ENCODE peak calls at places on chromosomes 1 and 21, in seven cellular contexts. T is CD4-positive, alpha-beta memory T cell; J is Jurkat, Clone E6-1; D is brain microvascular endothelial cell; Y is AG09309; Z is naive thymus-derived CD4-positive, alpha-beta T cell; V is skeletal muscle cell. P is an unnamed sample.

GRCh38 chr1:170765712-170766330 is 101.9 kb downstream of the PRRX1 start:
- DNase-seq in T (no peak), J (peak), D (peak), Y (peak), Z (no peak), V (no peak), P (peak)

GRCh38 chr1:178143730-178144343 is 49.9 kb downstream of the RASAL2 start:
- DNase-seq in T (no peak), J (no peak), D (no peak), Y (no peak), Z (no peak), V (no peak), P (peak)

GRCh38 chr1:205701405-205701804 is 21.1 kb upstream of the SLC45A3 start:
- DNase-seq in T (no peak), J (no peak), D (no peak), Y (no peak), Z (no peak), V (no peak), P (no peak)

GRCh38 chr1:214337536-214337935 is 56.6 kb downstream of the SMYD2 start:
- DNase-seq in T (no peak), J (no peak), D (peak), Y (no peak), Z (no peak), V (no peak), P (peak)

GRCh38 chr1:190344454-190344853 is 133.2 kb downstream of the BRINP3 start:
- DNase-seq in T (no peak), J (no peak), D (no peak), Y (no peak), Z (no peak), V (no peak), P (no peak)

GRCh38 chr1:230849451-230850194 is 18.7 kb downstream of the C1orf198 start:
- DNase-seq in T (no peak), J (no peak), D (peak), Y (peak), Z (no peak), V (peak), P (peak)

GRCh38 chr1:91736146-91736998 is 149.6 kb downstream of the TGFBR3 start:
- DNase-seq in T (no peak), J (no peak), D (no peak), Y (no peak), Z (no peak), V (no peak), P (peak)

GRCh38 chr1:98659879-98660278 is 1.6 kb upstream of the SNX7 start:
- DNase-seq in T (no peak), J (no peak), D (no peak), Y (no peak), Z (no peak), V (no peak), P (no peak)

GRCh38 chr1:8472668-8473067 is 154.8 kb downstream of the SLC45A1 start:
- DNase-seq in T (peak), J (peak), D (no peak), Y (no peak), Z (peak), V (no peak), P (no peak)

GRCh38 chr1:210233495-210234253 is 1.1 kb downstream of the SERTAD4 start:
- DNase-seq in T (no peak), J (no peak), D (peak), Y (no peak), Z (no peak), V (no peak), P (peak)

GRCh38 chr1:96927125-96927524 is 205.5 kb downstream of the PTBP2 start:
- DNase-seq in T (no peak), J (peak), D (no peak), Y (no peak), Z (no peak), V (peak), P (peak)

GRCh38 chr1:47592296-47592975 is 154.6 kb downstream of the FOXD2 start:
- DNase-seq in T (no peak), J (no peak), D (no peak), Y (no peak), Z (no peak), V (no peak), P (no peak)

GRCh38 chr21:35468991-35469390 is 419.9 kb upstream of the RUNX1 start:
- DNase-seq in T (no peak), J (no peak), D (no peak), Y (no peak), Z (no peak), V (no peak), P (no peak)

GRCh38 chr1:117001254-117001927 is at the start of gene CD101:
- DNase-seq in T (peak), J (no peak), D (no peak), Y (no peak), Z (no peak), V (no peak), P (no peak)

GRCh38 chr1:226128487-226129075 is 58.0 kb downstream of the ACBD3 start:
- DNase-seq in T (no peak), J (no peak), D (peak), Y (no peak), Z (no peak), V (peak), P (no peak)

GRCh38 chr1:161382214-161383019 is 14.7 kb upstream of the CFAP126 start:
- DNase-seq in T (peak), J (peak), D (peak), Y (no peak), Z (peak), V (peak), P (peak)

GRCh38 chr1:15501208-15502032 is 22.6 kb downstream of the CASP9 start:
- DNase-seq in T (peak), J (no peak), D (peak), Y (no peak), Z (peak), V (no peak), P (peak)

GRCh38 chr21:27379381-27379780 is 412.5 kb upstream of the ADAMTS5 start:
- DNase-seq in T (no peak), J (no peak), D (no peak), Y (no peak), Z (no peak), V (no peak), P (no peak)

GRCh38 chr21:41610042-41610839 is 102.3 kb upstream of the TMPRSS2 start:
- DNase-seq in T (no peak), J (no peak), D (peak), Y (no peak), Z (no peak), V (no peak), P (peak)

GRCh38 chr1:38213720-38214367 is 167.3 kb upstream of the POU3F1 start:
- DNase-seq in T (no peak), J (peak), D (no peak), Y (no peak), Z (no peak), V (no peak), P (no peak)

GRCh38 chr1:14997646-14998276 is 155.8 kb upstream of the TMEM51 start:
- DNase-seq in T (no peak), J (no peak), D (no peak), Y (no peak), Z (no peak), V (no peak), P (no peak)

GRCh38 chr1:56584910-56585528 is 5.7 kb upstream of the PLPP3 start:
- DNase-seq in T (no peak), J (peak), D (peak), Y (no peak), Z (no peak), V (no peak), P (peak)

GRCh38 chr1:19445417-19446342 is 39.7 kb downstream of the CAPZB start:
- DNase-seq in T (no peak), J (peak), D (no peak), Y (no peak), Z (no peak), V (no peak), P (peak)

GRCh38 chr1:169683661-169684060 is 27.8 kb downstream of the SELL start:
- DNase-seq in T (no peak), J (no peak), D (no peak), Y (no peak), Z (no peak), V (no peak), P (no peak)

GRCh38 chr1:194975913-194976312 is 1632.3 kb downstream of the KCNT2 start:
- DNase-seq in T (no peak), J (no peak), D (peak), Y (no peak), Z (no peak), V (peak), P (peak)

GRCh38 chr1:118564961-118565360 is 379.9 kb upstream of the SPAG17 start:
- DNase-seq in T (no peak), J (no peak), D (no peak), Y (no peak), Z (no peak), V (no peak), P (no peak)

DNA sequence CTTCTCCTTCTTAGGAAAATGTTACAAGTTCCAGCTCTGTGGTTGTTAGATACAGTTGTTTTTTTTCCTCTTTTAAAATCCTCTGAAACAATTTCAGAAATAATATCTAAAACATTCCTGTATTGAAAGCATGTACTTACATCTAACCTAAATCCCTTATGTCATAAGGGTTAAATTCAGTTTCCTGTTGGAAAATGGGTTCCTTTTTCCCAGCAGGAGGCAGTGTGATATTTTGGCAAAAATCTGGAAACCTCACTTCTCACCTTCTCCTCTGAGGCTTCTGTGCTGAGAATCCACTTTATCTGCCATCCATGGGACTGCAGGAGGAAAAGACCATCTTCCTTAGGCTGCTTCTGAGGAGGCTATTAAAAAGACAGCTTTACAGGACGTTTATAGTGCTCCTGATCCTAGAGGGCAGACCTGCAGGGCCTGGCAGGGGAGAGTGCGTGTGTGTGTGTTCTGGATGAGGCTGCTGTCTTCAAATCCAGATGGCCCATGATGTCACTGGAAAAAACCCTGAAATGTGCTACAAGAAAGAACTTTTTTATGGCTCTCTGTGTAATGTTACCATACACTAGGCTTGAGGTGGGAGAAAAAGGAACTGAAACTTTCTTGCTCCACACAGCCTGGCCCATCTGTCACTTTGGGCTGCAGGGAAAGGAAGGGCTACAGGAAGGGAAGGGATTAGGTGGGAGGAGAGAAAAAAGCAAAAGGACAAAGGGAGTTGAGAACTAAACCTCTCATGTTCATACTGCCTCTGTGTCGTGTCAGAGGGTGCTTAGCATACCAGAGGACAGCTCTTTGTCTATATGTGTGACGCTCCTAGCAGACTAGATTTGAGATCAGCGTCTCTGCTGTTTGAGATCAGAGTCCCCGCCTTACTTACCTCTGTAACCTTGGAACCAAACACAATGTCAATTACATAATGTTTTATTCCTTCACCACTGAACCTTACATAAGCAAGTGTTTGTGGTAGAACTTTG is 379.2 kb upstream of the SPAG17 start:
- DNase-seq in T (no peak), J (no peak), D (no peak), Y (no peak), Z (no peak), V (peak), P (no peak)
- H3K4me3 ChIP-seq in T (no peak), J (no peak), D (no peak), Y (no peak), Z (no peak), V (no peak), P (no peak)

DNA sequence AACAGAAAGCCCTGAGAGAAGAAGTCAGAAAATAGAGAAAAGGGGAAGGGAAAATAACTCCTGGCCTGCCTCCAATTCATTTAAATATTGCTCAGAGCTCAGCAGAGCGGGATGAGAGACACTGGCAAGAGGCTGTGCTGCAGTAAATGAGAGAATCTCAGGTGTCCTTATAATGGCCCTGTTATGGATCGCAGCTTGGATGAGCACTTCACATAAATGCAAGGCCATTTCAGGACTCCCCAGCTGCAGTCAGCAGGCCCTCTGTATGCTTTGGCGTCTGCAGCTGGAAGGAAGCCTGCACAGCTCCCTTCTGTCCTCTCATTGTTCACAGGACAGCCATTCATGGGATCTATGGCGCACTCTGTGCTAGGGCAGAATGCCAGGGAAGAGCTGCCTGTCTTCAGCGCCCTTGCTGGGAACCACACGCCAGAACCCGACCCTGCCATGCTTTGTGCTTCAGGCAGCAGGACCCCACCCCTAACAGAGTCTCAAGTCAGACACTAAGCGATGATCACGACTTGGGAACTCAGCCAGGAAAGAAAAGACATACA is 20.7 kb upstream of the ABCB10 start:
- DNase-seq in T (no peak), J (no peak), D (peak), Y (no peak), Z (no peak), V (no peak), P (peak)
- H3K4me3 ChIP-seq in T (no peak), J (no peak), D (no peak), Y (no peak), Z (no peak), V (peak), P (no peak)

DNA sequence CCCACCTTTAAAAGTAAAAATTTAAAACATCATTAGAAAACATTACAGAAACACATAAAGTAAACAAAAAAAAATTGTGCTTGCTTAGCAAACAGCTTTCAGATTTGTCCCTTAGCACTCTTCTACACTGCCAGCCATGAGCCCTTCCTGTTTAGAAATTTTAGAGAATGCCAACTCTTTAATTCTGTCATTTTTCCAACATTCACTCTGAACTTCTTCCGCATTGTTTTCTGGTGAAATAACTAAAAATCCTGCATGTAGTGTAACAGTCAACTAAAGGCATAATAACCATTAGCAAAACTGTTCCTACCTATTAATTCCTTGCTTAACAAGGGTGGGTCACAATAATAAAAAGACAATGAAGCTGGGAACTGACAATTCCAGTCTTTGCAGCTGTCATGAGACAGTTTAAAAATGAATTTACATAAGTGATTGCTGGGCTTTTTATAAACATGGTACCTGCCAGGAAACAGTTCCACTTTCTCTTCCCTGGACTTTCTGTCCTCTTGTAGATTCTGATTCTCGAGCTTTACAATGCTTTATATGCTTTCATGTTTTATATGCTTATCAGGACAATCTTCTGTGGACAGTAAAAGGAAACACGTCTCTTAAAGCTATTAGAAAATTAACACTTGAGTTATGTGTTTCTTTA is 19.0 kb downstream of the GNG12 start:
- DNase-seq in T (no peak), J (no peak), D (no peak), Y (no peak), Z (no peak), V (no peak), P (no peak)
- H3K4me3 ChIP-seq in T (no peak), J (no peak), D (no peak), Y (no peak), Z (no peak), V (no peak), P (no peak)

GRCh38 chr1:111475706-111476105 is 1.9 kb downstream of the C1orf162 start:
- DNase-seq in T (peak), J (no peak), D (no peak), Y (no peak), Z (no peak), V (no peak), P (no peak)
- H3K4me3 ChIP-seq in T (peak), J (no peak), D (no peak), Y (no peak), Z (peak), V (no peak), P (no peak)

GRCh38 chr21:36705679-36706481 is 7.0 kb downstream of the SIM2 start:
- DNase-seq in T (no peak), J (peak), D (no peak), Y (no peak), Z (no peak), V (no peak), P (no peak)

GRCh38 chr21:36707763-36708511 is 9.0 kb downstream of the SIM2 start:
- DNase-seq in T (no peak), J (no peak), D (no peak), Y (no peak), Z (no peak), V (no peak), P (no peak)

GRCh38 chr21:36704958-36705678 is 6.2 kb downstream of the SIM2 start:
- DNase-seq in T (no peak), J (no peak), D (no peak), Y (no peak), Z (no peak), V (no peak), P (no peak)

GRCh38 chr21:36706951-36707762 is 8.2 kb downstream of the SIM2 start:
- DNase-seq in T (no peak), J (no peak), D (no peak), Y (no peak), Z (no peak), V (no peak), P (no peak)

GRCh38 chr21:36706482-36706852 is 7.6 kb downstream of the SIM2 start:
- DNase-seq in T (no peak), J (no peak), D (no peak), Y (no peak), Z (no peak), V (no peak), P (no peak)
- H3K4me3 ChIP-seq in T (no peak), J (no peak), D (no peak), Y (no peak), Z (no peak), V (no peak), P (no peak)

DNA sequence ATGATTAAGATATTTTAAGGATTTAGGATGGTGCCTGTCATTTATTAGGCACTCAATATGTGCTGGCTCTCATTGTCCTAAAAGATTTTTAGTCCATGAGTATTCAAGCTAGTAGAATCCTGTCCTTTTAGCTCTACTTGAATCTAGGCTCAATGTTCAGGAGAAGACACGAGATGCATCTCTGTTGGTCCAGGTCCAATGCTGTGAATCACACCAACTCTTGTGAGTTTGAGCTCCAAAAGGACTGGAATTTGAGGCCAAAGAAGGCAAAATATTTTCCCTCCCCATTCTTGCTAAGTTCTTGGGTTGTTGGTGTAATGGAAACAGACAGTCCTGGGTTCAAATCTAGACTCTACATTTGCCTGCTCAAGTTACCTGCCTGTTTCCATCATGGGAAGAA is 1.4 kb upstream of the PODN start:
- DNase-seq in T (no peak), J (no peak), D (peak), Y (peak), Z (no peak), V (no peak), P (peak)
- H3K4me3 ChIP-seq in T (no peak), J (no peak), D (no peak), Y (no peak), Z (no peak), V (no peak), P (no peak)

GRCh38 chr1:93740141-93740540 is 58.5 kb upstream of the BCAR3 start:
- DNase-seq in T (no peak), J (no peak), D (no peak), Y (no peak), Z (no peak), V (no peak), P (no peak)

GRCh38 chr1:93743465-93743864 is 61.8 kb upstream of the BCAR3 start:
- DNase-seq in T (no peak), J (no peak), D (no peak), Y (no peak), Z (no peak), V (no peak), P (no peak)

GRCh38 chr1:93738926-93739325 is 57.3 kb upstream of the BCAR3 start:
- DNase-seq in T (no peak), J (no peak), D (no peak), Y (no peak), Z (no peak), V (no peak), P (no peak)

GRCh38 chr1:93738075-93738622 is 56.5 kb upstream of the BCAR3 start:
- DNase-seq in T (no peak), J (no peak), D (peak), Y (peak), Z (no peak), V (peak), P (peak)

GRCh38 chr1:93740601-93741031 is 59.0 kb upstream of the BCAR3 start:
- DNase-seq in T (no peak), J (no peak), D (no peak), Y (no peak), Z (no peak), V (no peak), P (no peak)
- H3K4me3 ChIP-seq in T (no peak), J (no peak), D (no peak), Y (no peak), Z (no peak), V (no peak), P (no peak)

DNA sequence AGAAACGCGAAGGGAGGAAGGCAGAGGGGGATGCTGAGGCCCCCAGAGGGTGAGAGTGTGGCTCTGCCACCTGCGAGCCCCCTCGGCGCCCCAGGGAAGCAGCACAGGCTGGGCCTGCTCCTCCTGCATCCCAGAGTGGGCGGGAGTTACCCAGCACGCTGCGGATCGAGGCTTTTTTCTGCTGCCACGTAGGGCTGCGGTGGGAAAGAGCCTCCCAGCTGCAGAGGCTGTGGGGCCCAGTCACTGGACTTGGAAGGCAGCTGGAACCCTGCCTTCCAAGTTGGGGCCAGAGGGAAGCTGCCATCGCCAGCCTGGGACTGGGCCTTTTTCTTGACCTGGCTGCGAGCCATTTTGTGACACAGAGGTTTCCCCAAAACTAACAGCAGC is 2.3 kb upstream of the GRIK3 start:
- DNase-seq in T (no peak), J (no peak), D (no peak), Y (no peak), Z (no peak), V (no peak), P (no peak)
- H3K4me3 ChIP-seq in T (no peak), J (no peak), D (no peak), Y (no peak), Z (no peak), V (no peak), P (no peak)